ENCODE peak calls at places on chromosomes 5 and 9, in six cellular contexts. X is HCT116, N is GM12878, Y is HepG2, F is SK-N-SH, L is K562. A is an unnamed sample.

GRCh38 chr9:16202221-16202620 is 649.4 kb downstream of the CCDC171 start:
- DNase-seq in Y (no peak), F (no peak), L (no peak), X (no peak), N (no peak), A (no peak)

GRCh38 chr9:114696814-114697544 is 15.0 kb upstream of the TEX48 start:
- DNase-seq in L (no peak), F (no peak), X (no peak), Y (no peak), N (peak; percentile 65), A (no peak)

GRCh38 chr5:67100301-67100700 is 96.3 kb downstream of the CD180 start:
- DNase-seq in F (no peak), X (no peak), L (no peak), Y (no peak), N (no peak), A (no peak)

GRCh38 chr5:95973793-95974325 is 12.2 kb upstream of the ELL2 start:
- DNase-seq in X (no peak), Y (no peak), F (no peak), N (peak; percentile 87), L (peak; percentile 62), A (no peak)

GRCh38 chr5:163619951-163620350 is 114.5 kb downstream of the MAT2B start:
- DNase-seq in F (peak; percentile 8), Y (no peak), L (no peak), X (no peak), N (no peak), A (no peak)

GRCh38 chr9:107734231-107735014 is 244.9 kb upstream of the KLF4 start:
- DNase-seq in X (no peak), F (no peak), L (no peak), Y (no peak), N (no peak), A (no peak)

GRCh38 chr5:114391321-114391720 is 29.5 kb downstream of the KCNN2 start:
- DNase-seq in N (no peak), F (no peak), L (no peak), X (no peak), Y (no peak), A (no peak)

GRCh38 chr9:88011005-88011766 is 36.9 kb upstream of the CDK20 start:
- DNase-seq in F (peak; percentile 42), N (no peak), L (no peak), Y (no peak), X (no peak), A (peak; percentile 40)

GRCh38 chr5:74325866-74326265 is 314.7 kb downstream of the ENC1 start:
- DNase-seq in F (no peak), X (no peak), L (no peak), N (no peak), Y (no peak), A (no peak)

GRCh38 chr5:9971301-9971700 is 278.4 kb downstream of the ATPSCKMT start:
- DNase-seq in Y (no peak), L (no peak), F (no peak), X (no peak), N (no peak), A (no peak)

GRCh38 chr5:139236479-139236878 is 38.3 kb upstream of the SIL1 start:
- DNase-seq in L (no peak), F (no peak), N (no peak), X (no peak), Y (no peak), A (no peak)

GRCh38 chr9:137385061-137385655 is 37.8 kb downstream of the EXD3 start:
- DNase-seq in L (no peak), Y (no peak), X (no peak), N (no peak), F (no peak), A (no peak)

GRCh38 chr5:102772273-102772672 is 17.2 kb downstream of the PAM start:
- DNase-seq in L (no peak), Y (no peak), N (no peak), X (no peak), F (no peak), A (no peak)

GRCh38 chr5:40066616-40067015 is 613.1 kb upstream of the PTGER4 start:
- DNase-seq in Y (no peak), X (no peak), N (no peak), F (no peak), L (no peak), A (no peak)

GRCh38 chr5:40073927-40074326 is 605.8 kb upstream of the PTGER4 start:
- DNase-seq in L (no peak), X (no peak), F (no peak), N (no peak), Y (no peak), A (no peak)

GRCh38 chr5:40074801-40075200 is 604.9 kb upstream of the PTGER4 start:
- DNase-seq in F (no peak), L (no peak), Y (no peak), X (no peak), N (no peak), A (no peak)

DNA sequence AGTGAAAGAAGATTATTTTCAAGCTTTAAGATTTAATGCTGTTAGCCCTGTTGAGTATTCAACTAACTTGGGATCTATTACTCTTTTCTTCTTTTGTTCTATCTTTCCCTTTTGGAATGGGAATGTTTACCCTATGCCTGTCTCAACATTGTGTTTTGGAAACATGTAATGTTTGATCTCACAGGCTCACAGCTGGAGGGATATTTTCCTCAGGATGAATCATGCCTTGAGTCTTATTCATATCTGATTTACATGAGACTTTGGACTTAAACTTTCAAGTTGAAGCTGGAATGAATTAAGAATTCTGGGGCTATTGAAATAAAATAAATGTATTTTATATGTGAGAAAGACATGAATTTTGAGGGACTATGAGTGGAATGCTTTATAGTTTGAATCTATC is 607.8 kb upstream of the PTGER4 start:
- DNase-seq in L (no peak), F (no peak), N (no peak), Y (no peak), X (no peak), A (no peak)
- TF ChIP-seq JUND in L (no peak), F (no peak), N (no peak), Y (no peak), X (no peak), A (no peak)

GRCh38 chr9:6444108-6444507 is 31.1 kb downstream of the UHRF2 start:
- DNase-seq in X (no peak), Y (no peak), N (no peak), F (no peak), L (no peak), A (no peak)

GRCh38 chr9:6443661-6444060 is 30.7 kb downstream of the UHRF2 start:
- DNase-seq in F (no peak), Y (no peak), N (no peak), L (no peak), X (no peak), A (no peak)

GRCh38 chr9:6450641-6451375 is 37.8 kb downstream of the UHRF2 start:
- DNase-seq in Y (no peak), L (no peak), F (no peak), N (no peak), X (no peak), A (no peak)

GRCh38 chr9:6449086-6449485 is 36.1 kb downstream of the UHRF2 start:
- DNase-seq in X (no peak), F (no peak), N (no peak), Y (no peak), L (no peak), A (no peak)

DNA sequence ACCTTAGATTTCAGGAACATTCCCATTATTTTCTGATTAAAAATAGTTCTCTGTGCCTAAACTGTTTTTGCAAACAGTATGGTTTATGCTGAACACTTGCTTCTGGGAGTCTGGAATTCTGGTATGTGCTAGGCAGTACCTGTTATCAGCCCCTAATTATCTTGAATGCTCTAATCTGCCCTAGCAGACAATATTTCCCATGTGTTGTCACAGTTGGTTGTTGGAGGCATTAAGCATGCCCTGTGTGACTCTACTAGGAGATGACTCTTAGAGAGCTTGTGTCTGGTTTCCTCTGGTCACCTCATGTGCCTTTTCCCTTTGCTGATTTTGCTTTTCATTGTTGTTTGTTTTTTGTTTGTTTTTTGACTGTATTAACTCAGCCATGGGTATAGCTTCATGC is 36.6 kb downstream of the UHRF2 start:
- DNase-seq in F (peak; percentile 36), L (no peak), N (no peak), Y (no peak), X (no peak), A (no peak)
- TF ChIP-seq JUND in F (no peak), L (no peak), N (no peak), Y (no peak), X (no peak), A (no peak)

GRCh38 chr9:3247211-3247610 is 278.6 kb downstream of the RFX3 start:
- DNase-seq in F (no peak), X (no peak), N (no peak), Y (no peak), L (no peak), A (no peak)

GRCh38 chr9:3243676-3244075 is 282.1 kb downstream of the RFX3 start:
- DNase-seq in L (no peak), N (no peak), Y (no peak), X (no peak), F (no peak), A (no peak)

GRCh38 chr9:3246231-3246630 is 279.6 kb downstream of the RFX3 start:
- DNase-seq in Y (no peak), L (no peak), N (no peak), X (no peak), F (no peak), A (no peak)

GRCh38 chr9:3241290-3241689 is 284.5 kb downstream of the RFX3 start:
- DNase-seq in X (no peak), Y (no peak), N (no peak), L (no peak), F (no peak), A (no peak)

DNA sequence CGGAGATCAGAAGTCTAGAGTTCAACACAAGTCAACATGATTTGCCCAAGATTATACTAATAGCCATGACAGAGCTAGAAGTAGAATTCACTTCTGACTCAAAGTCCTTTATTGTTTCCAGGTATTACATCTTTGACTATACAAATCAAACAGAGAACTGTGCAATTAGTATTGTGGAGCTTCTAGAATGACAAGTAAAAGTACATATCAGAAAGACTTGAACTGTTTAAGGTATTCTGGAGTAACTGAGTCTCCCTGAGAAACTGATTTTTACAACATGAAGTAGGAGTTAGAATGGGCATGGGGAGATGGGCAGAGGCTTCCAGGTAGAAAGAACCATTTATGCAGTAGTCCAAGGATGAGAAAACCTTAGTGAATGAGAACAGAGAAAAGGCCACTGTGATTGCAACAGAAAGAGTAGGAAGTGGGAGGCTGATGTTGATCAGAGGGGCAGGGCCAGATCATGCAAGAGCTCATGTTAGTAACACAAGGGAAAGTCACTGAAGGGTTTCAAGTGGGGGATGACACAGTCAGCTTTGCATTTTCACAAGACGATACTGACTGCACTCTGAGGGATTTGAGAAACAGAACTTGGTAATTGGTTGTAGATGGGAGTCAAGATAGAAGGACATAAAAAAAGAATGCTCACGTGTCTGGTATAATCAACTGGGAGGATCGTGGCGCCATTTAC is 280.7 kb downstream of the RFX3 start:
- DNase-seq in X (no peak), Y (no peak), L (no peak), N (peak; percentile 34), F (no peak), A (no peak)
- TF ChIP-seq JUND in X (no peak), Y (no peak), L (no peak), N (no peak), F (no peak), A (no peak)

DNA sequence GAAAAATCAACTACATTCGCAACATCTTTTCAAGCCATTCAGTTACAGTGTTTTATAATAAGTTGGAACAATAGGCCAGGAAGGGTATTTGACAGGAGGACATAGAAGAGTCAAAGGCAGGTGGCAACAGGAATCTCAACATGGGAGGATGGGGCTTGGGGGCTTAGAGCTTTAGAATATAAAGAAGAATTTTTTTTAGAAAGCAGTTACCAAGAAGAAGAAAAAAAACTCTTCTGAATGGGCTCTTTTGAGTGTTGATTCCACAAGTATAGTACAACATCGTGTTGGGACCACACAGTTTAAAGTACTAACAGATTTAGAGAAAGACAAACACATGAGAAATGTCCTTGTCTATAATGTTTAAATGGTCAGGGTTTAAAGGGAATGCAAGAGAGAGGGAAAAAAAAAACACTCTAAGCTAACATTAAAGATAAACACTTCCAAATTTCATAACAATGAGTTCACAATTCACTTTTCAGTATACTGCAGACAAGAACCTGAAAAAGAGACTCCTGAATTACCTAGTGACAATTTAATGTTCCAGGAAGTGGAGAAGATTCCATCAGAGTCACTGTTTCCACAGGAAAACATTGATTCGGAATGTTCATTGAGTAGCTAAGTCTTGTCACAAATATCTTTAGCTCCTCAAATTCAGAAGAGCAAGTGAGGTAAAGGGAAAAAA is 282.3 kb downstream of the DEPDC1B start:
- DNase-seq in F (no peak), Y (peak; percentile 97), X (no peak), N (no peak), L (no peak), A (no peak)
- TF ChIP-seq JUND in F (no peak), Y (peak; percentile 73), X (no peak), N (no peak), L (no peak), A (no peak)

A was measured in T47D.